ENCODE peak calls at places on chromosomes 1 and 21, in five cellular contexts. Z, V, H, E and F are unnamed samples.

GRCh38 chr1:24364975-24365678 is 46.0 kb downstream of the GRHL3 start:
- DNase-seq in E (peak), Z (peak), H (no peak), V (no peak), F (peak)

GRCh38 chr1:236343246-236343862 is 50.7 kb upstream of the EDARADD start:
- DNase-seq in H (peak), V (no peak), Z (no peak), E (no peak), F (no peak)

GRCh38 chr1:92709738-92710137 is 75.2 kb downstream of the EVI5 start:
- DNase-seq in Z (no peak), V (no peak), H (no peak), E (no peak), F (no peak)

GRCh38 chr21:19853709-19854575 is 1144.3 kb upstream of the NCAM2 start:
- DNase-seq in V (peak), E (no peak), H (no peak), Z (no peak), F (peak)

GRCh38 chr1:229557214-229557850 is 1.2 kb downstream of the ABCB10 start:
- DNase-seq in V (no peak), H (no peak), Z (no peak), E (no peak), F (peak)

GRCh38 chr1:234960722-234961467 is 167.7 kb downstream of the TOMM20 start:
- DNase-seq in Z (no peak), E (peak), H (peak), V (no peak), F (peak)

GRCh38 chr1:107228704-107229103 is 87.9 kb downstream of the NTNG1 start:
- DNase-seq in E (no peak), V (no peak), H (no peak), Z (no peak), F (no peak)

GRCh38 chr1:244674446-244674845 is 21.5 kb downstream of the DESI2 start:
- DNase-seq in E (no peak), Z (no peak), H (no peak), V (no peak), F (no peak)

GRCh38 chr1:225626698-225627097 is 26.2 kb downstream of the ENAH start:
- DNase-seq in H (no peak), E (no peak), Z (no peak), V (no peak), F (no peak)

GRCh38 chr21:17462276-17462981 is 50.4 kb upstream of the CXADR start:
- DNase-seq in E (no peak), V (no peak), H (peak), Z (no peak), F (no peak)

GRCh38 chr1:61770131-61770530 is 27.9 kb downstream of the PATJ start:
- DNase-seq in H (no peak), E (no peak), V (no peak), Z (no peak), F (no peak)

GRCh38 chr1:22108343-22109135 is 34.4 kb downstream of the WNT4 start:
- DNase-seq in H (no peak), Z (peak), E (peak), V (peak), F (no peak)

GRCh38 chr1:113783254-113784103 is 24.2 kb upstream of the PHTF1 start:
- DNase-seq in H (no peak), E (no peak), Z (no peak), V (no peak), F (peak)

GRCh38 chr1:183493540-183494245 is 21.4 kb downstream of the SMG7 start:
- DNase-seq in H (no peak), E (no peak), V (no peak), Z (no peak), F (no peak)

GRCh38 chr21:18529253-18529652 is 125.7 kb upstream of the TMPRSS15 start:
- DNase-seq in H (no peak), E (no peak), Z (no peak), V (no peak), F (no peak)

GRCh38 chr1:13760921-13761320 is 60.9 kb downstream of the PRDM2 start:
- DNase-seq in Z (no peak), V (no peak), E (no peak), H (no peak), F (no peak)

GRCh38 chr1:155003766-155004351 is 1.3 kb downstream of the ZBTB7B start:
- DNase-seq in E (peak), Z (no peak), H (peak), V (peak), F (peak)

GRCh38 chr1:50420283-50420682 is 3.0 kb downstream of the DMRTA2 start:
- DNase-seq in V (no peak), H (no peak), Z (no peak), E (no peak), F (no peak)

GRCh38 chr21:36693144-36694040 is 5.5 kb upstream of the SIM2 start:
- DNase-seq in Z (no peak), E (no peak), V (peak), H (no peak), F (no peak)

DNA sequence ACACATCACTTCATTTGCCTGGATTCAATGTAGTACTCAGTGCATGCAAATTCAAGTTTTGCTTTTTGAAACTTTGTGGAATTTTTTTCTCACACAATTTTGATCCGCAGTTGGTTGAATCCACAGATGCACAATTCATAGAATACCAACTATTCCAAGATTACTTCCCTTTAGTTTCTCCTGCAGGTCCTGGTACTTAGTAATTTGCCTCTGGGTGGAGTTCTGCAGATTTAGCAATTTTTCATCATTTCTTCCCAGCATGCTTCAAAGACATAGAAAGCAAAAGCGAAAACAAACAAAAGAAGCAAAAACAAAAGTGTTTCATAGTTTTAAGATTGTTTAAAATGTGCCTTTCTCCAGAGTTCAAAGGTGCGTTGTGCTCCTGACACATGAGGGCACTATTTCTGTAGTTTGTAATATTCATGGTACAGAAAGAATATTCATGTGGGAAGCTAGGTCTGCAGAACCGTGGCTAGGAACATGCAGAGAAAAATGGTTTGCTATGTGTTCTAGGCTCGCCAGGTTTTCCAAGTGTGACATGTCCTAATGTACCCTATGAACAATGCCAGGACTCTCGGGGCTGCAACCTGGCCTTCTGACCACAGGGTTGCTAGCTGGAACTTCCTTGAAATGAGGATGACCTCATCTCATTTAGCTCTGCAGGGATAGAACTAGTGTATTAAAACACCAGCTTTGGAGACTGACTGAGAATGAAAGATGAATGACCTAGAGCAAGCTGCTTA is 30.0 kb upstream of the RCSD1 start:
- DNase-seq in E (no peak), V (no peak), Z (no peak), H (no peak), F (peak)
- TF ChIP-seq CTCF in E (peak), V (peak), Z (peak), H (peak), F (peak)

DNA sequence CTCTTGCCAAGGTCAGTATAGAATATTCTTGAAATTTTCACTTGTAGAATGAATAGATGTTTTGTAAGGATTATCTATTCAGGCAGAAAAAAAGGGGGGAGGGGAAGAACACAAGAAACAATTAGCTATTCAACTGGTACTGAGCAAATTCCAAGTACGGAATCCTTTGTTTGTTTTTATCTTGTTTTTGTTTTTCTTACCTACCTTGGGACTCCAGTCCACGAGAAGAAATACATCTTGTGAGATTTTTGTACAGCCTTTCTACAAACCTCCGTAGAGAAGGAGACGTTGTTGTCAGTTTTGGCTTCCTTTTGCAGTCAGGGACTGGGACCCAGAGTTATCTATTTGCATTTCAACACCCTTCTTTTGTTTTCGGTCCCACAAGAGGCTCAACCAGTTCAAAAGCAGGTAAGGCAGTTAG is 36.0 kb downstream of the ZNF281 start:
- DNase-seq in V (no peak), H (no peak), Z (no peak), E (no peak), F (peak)
- H3K4me3 ChIP-seq in V (no peak), H (no peak), Z (no peak), E (no peak), F (peak)

DNA sequence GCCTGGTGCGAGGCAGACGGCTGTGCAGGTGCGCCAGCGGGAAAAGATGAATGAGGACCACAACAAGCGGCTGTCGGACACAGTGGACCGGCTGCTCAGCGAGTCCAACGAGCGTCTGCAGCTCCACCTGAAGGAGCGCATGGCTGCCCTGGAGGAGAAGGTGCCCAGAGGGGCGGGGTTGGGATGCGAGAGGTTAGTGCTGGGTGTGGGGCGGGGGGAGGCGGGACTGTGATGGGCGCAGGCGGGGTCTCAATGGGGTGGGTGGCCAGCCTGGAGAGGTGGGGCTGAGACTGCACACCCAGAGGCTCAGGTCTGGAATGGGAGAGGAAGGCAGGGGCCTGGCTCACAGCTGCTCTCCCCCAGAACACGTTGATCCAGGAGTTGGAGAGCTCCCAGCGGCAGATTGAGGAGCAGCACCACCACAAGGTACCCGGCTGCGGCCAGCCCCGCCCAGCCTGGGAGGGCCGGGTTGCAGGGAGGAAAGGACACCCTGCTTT is 22.3 kb downstream of the PPFIA4 start:
- DNase-seq in E (no peak), V (peak), Z (no peak), H (no peak), F (no peak)
- TF ChIP-seq CTCF in E (no peak), V (no peak), Z (no peak), H (no peak), F (no peak)

GRCh38 chr1:212596798-212597197 is 11.8 kb upstream of the ATF3 start:
- DNase-seq in E (no peak), Z (no peak), V (no peak), H (no peak), F (no peak)
- H3K4me3 ChIP-seq in E (no peak), Z (no peak), V (no peak), H (no peak), F (peak)

DNA sequence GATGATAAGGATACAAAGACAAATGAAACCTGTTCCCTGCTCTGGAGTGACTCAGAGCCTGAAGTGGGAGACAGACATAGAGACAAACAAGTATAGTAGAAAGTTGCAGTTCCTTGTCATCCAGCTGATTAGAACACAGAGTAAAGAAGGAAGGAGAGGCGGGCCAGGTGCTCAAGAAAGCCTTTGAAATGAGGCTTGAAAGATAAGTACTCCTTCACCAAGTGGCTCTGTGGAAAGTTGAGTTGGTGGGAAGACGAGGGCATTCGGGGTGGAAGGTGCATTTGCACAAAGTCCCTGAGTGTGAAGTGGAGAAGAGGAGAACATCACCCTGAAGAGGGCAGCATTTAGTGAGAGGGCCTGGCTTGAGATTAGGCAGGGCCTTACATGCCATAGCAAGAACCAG is 17.0 kb downstream of the MARK1 start:
- DNase-seq in V (no peak), Z (no peak), H (no peak), E (no peak), F (peak)
- TF ChIP-seq CTCF in V (no peak), Z (no peak), H (no peak), E (no peak), F (peak)

GRCh38 chr1:7743346-7743745 is 27.8 kb upstream of the VAMP3 start:
- DNase-seq in Z (no peak), V (no peak), E (no peak), H (no peak), F (no peak)

GRCh38 chr1:7747605-7748004 is 23.5 kb upstream of the VAMP3 start:
- DNase-seq in Z (no peak), V (no peak), H (no peak), E (no peak), F (no peak)

GRCh38 chr1:7744882-7745281 is 26.2 kb upstream of the VAMP3 start:
- DNase-seq in Z (no peak), V (no peak), E (no peak), H (no peak), F (no peak)

GRCh38 chr1:7749126-7749525 is 22.0 kb upstream of the VAMP3 start:
- DNase-seq in Z (no peak), E (no peak), H (no peak), V (no peak), F (no peak)

DNA sequence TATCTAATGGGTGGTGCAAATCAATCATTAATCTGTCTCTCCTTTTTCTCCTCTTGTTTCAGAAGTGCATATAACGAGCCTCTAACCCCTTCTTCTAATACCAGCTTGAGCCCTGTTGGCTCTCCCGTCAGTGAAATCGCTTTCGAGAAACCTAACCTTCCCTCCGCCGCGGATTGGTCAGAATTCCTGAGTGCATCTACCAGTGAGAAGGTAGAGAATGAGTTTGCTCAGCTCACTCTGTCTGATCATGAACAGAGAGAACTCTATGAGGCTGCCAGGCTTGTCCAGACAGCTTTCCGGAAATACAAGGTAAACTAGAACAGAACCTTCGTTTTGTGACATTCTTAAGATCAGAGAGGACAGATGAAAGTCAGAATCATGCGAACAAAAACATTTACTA is 25.3 kb upstream of the VAMP3 start:
- DNase-seq in H (no peak), V (peak), E (no peak), Z (no peak), F (no peak)
- H3K4me3 ChIP-seq in H (no peak), V (peak), E (no peak), Z (no peak), F (no peak)

DNA sequence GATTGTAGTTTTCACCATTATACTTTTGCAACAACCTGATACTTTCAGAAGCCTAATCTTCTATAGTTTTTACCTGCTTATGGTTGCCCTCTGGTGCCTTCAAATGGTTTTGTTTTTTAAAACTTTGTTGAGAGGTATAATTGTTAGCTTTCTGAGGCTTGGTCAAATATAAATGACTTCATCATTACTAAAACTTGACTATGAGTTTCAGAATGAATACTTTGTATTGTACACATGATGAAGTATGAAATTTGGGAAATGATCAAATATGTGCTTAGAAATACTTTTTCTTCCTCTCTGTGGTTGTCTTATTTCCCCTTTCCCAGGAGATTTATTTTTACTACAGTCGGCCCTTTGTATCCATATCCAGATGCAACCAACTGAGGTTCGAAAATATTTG is 151.8 kb upstream of the B3GALT2 start:
- DNase-seq in H (no peak), E (no peak), V (no peak), Z (no peak), F (peak)
- TF ChIP-seq CTCF in H (no peak), E (no peak), V (no peak), Z (peak), F (no peak)